ENCODE peak calls at places on chromosome 12, in four cellular contexts. One of them, this sample, is unnamed.

GRCh38 chr12:30993766-30994165 is 67.2 kb downstream of the TSPAN11 start:
- DNase-seq in A549: no peak
- DNase-seq in K562: no peak
- DNase-seq in SK-N-SH: no peak
- DNase-seq in this sample: no peak

GRCh38 chr12:128075332-128075731 is 191.6 kb upstream of the TMEM132C start:
- DNase-seq in SK-N-SH: no peak
- DNase-seq in K562: no peak
- DNase-seq in A549: no peak
- DNase-seq in this sample: no peak

GRCh38 chr12:124490584-124491305 is 76.7 kb downstream of the NCOR2 start:
- DNase-seq in SK-N-SH: peak
- DNase-seq in A549: no peak
- DNase-seq in K562: peak
- DNase-seq in this sample: no peak

GRCh38 chr12:108198043-108198442 is 69.0 kb downstream of the WSCD2 start:
- DNase-seq in A549: no peak
- DNase-seq in K562: no peak
- DNase-seq in SK-N-SH: no peak
- DNase-seq in this sample: no peak

GRCh38 chr12:62900686-62901272 is 34.2 kb downstream of the PPM1H start:
- DNase-seq in A549: no peak
- DNase-seq in K562: peak
- DNase-seq in SK-N-SH: no peak
- DNase-seq in this sample: no peak

GRCh38 chr12:132430838-132431826 is 58.8 kb upstream of the FBRSL1 start:
- DNase-seq in SK-N-SH: no peak
- DNase-seq in K562: no peak
- DNase-seq in A549: no peak
- DNase-seq in this sample: no peak

GRCh38 chr12:124088232-124088907 is 115.4 kb downstream of the ZNF664 start:
- DNase-seq in K562: no peak
- DNase-seq in SK-N-SH: peak
- DNase-seq in A549: no peak
- DNase-seq in this sample: no peak

GRCh38 chr12:88418856-88419497 is 161.3 kb downstream of the KITLG start:
- DNase-seq in SK-N-SH: no peak
- DNase-seq in A549: no peak
- DNase-seq in K562: no peak
- DNase-seq in this sample: no peak

GRCh38 chr12:114697741-114698565 is 14.0 kb upstream of the TBX3 start:
- DNase-seq in K562: no peak
- DNase-seq in A549: no peak
- DNase-seq in SK-N-SH: no peak
- DNase-seq in this sample: no peak

GRCh38 chr12:57895337-57896138 is 45.8 kb upstream of the ATP23 start:
- DNase-seq in SK-N-SH: no peak
- DNase-seq in K562: no peak
- DNase-seq in A549: no peak
- DNase-seq in this sample: no peak

GRCh38 chr12:76083246-76083735 is 1.2 kb downstream of the NAP1L1 start:
- DNase-seq in A549: no peak
- DNase-seq in K562: no peak
- DNase-seq in SK-N-SH: no peak
- DNase-seq in this sample: no peak

GRCh38 chr12:116674643-116675183 is 63.2 kb downstream of the SPRING1 start:
- DNase-seq in SK-N-SH: no peak
- DNase-seq in A549: no peak
- DNase-seq in K562: no peak
- DNase-seq in this sample: no peak

GRCh38 chr12:27635349-27635972 is 60.8 kb upstream of the REP15 start:
- DNase-seq in A549: peak
- DNase-seq in K562: peak
- DNase-seq in SK-N-SH: peak
- DNase-seq in this sample: peak

GRCh38 chr12:12885060-12885792 is 6.1 kb upstream of the GPRC5A start:
- DNase-seq in A549: no peak
- DNase-seq in SK-N-SH: no peak
- DNase-seq in K562: no peak
- DNase-seq in this sample: no peak

GRCh38 chr12:1319215-1319614 is 275.2 kb downstream of the FBXL14 start:
- DNase-seq in K562: no peak
- DNase-seq in A549: no peak
- DNase-seq in SK-N-SH: no peak
- DNase-seq in this sample: no peak

DNA sequence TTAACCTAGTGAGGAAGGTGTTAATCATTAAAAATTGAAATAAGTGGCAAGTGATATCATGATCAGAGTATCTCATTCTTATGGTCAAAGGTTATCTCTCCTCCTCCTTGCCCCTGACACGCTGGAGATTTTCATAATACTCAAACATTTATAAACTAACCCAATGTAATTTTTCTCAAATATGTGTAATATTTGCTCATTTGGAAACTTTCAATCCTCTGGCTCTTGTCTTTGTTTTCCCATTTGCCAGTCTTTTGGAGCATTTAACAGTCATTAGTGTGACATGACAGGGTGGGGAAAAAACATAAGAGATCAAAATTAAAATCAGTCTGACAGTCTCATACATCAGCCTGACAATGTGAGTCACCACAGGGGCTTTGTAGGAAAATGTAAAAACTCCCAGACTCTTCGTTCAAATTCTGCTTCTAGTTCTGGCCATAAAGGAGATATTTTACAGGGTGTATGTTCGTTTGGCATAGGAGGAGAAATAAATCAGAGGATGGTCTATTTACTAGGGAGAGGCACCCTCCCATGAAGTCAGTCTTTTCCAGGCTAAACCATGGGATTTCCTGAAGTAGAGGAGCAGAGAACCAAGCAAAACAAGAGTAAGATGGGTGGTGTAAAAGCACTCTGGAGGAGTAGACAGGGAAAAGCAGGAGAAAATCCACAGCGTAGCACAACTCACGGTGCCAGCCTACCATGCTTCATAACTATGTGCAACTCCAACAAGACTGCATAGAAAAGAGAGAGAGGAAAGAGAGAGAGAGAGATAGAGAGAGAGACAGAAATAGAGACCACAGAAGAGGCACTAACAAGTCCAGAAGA is 369.2 kb upstream of the PDE3A start:
- DNase-seq in SK-N-SH: no peak
- DNase-seq in K562: no peak
- DNase-seq in A549: peak
- DNase-seq in this sample: no peak
- TF ChIP-seq REST in SK-N-SH: no peak
- TF ChIP-seq REST in K562: no peak
- TF ChIP-seq REST in A549: no peak
- TF ChIP-seq REST in this sample: no peak

GRCh38 chr12:54355104-54355815 is 9.0 kb downstream of the GPR84 start:
- DNase-seq in SK-N-SH: no peak
- DNase-seq in A549: no peak
- DNase-seq in K562: no peak
- DNase-seq in this sample: no peak

GRCh38 chr12:54350743-54351142 is 13.5 kb downstream of the GPR84 start:
- DNase-seq in K562: no peak
- DNase-seq in SK-N-SH: no peak
- DNase-seq in A549: no peak
- DNase-seq in this sample: no peak

GRCh38 chr12:54352022-54352531 is 12.2 kb downstream of the GPR84 start:
- DNase-seq in K562: peak
- DNase-seq in A549: no peak
- DNase-seq in SK-N-SH: peak
- DNase-seq in this sample: no peak

GRCh38 chr12:54356228-54356627 is 8.1 kb downstream of the GPR84 start:
- DNase-seq in SK-N-SH: no peak
- DNase-seq in K562: peak
- DNase-seq in A549: no peak
- DNase-seq in this sample: no peak

DNA sequence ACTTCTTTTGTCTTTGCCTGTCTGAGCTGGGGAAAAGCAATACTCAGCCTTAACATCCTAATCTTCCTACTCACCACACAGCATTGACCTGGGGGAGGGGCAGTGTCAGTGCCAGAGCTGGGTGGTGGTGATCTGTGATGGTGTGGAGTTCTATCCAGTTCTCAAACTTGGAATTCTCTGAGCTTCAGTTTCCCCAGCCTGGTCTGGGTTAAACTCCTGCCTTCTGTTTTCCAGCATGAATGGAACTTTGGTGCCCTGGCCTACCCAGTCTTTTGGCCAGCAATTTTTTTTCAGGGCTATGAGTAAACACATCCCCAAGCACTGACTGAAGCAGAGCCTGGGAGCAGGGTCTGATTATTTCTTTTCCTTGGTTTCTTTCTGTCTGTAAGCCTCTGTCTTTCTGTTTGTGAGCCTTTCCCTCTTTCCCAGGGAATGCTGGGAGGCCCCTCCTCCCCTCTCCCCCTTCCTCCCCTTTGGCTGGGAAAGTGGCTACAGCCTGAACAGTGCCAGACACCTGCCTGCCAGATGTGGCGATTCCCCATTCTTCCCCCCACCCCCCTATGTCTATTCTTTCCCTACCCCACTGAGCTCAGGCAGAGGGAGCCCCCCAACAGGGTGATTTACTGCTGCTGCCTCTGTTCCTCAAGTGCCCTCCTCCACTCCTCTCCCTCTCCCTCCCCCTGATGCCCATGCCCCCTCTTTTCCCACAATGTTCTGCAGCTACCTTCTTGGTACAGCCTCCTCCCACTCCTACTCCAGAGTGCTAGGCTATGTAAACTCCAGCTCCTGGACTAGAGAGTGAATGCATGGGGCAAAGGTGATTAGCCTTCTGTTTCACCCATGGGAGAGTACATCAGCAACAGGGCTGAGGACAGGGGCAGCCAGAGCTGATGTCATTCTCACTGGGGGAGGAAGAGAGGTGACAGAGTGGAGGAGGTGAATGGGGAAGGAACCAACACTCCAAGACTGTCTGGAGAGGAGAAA is 11.1 kb downstream of the GPR84 start:
- DNase-seq in SK-N-SH: peak
- DNase-seq in A549: no peak
- DNase-seq in K562: peak
- DNase-seq in this sample: no peak
- TF ChIP-seq REST in SK-N-SH: no peak
- TF ChIP-seq REST in A549: no peak
- TF ChIP-seq REST in K562: no peak
- TF ChIP-seq REST in this sample: no peak

GRCh38 chr12:122500685-122501488 is at the start of gene ZCCHC8:
- DNase-seq in A549: peak
- DNase-seq in K562: peak
- DNase-seq in SK-N-SH: peak
- DNase-seq in this sample: peak
- TF ChIP-seq REST in A549: no peak
- TF ChIP-seq REST in K562: no peak
- TF ChIP-seq REST in SK-N-SH: peak
- TF ChIP-seq REST in this sample: peak

DNA sequence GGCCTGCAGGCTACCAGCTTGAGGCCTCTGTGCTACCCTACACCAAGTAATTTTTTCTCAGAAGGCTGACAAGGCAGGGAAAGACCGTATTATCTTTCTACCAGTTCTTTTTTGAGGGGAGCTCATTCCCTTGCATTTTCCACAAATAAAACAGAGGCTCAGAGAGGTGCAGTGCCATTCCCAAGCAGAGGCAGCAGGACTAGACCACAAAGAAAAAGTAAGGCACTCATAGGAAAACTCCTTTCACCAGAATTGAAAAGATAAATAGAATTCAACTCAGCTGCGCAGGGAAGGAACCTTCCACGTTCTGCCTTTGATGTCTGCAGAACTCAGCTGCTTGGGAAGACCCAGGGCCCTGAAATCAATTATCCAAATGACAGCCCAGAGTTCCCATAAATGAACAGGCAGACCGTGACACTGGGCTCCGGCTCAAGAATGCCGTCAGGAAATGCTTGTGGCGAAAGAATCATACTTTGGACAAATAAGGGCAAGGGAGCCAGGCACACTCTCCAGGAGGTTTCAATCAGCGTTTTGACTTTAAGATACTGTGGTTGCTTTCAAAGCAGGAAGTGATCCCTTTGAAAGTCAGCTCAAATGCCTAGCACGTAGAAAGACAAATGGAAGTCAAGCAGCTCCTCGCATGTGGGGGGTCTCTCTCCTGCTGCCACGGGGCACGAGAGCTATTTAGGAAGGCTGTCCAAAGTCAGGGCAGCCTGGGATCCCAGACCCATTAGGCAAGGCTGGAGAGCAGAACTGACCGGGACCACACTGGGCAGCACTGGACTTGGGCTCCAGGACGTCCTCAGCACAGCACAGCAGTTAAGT is 14.0 kb downstream of the KCTD10 start:
- DNase-seq in K562: no peak
- DNase-seq in SK-N-SH: peak
- DNase-seq in A549: peak
- DNase-seq in this sample: no peak
- TF ChIP-seq REST in K562: no peak
- TF ChIP-seq REST in SK-N-SH: peak
- TF ChIP-seq REST in A549: no peak
- TF ChIP-seq REST in this sample: no peak

DNA sequence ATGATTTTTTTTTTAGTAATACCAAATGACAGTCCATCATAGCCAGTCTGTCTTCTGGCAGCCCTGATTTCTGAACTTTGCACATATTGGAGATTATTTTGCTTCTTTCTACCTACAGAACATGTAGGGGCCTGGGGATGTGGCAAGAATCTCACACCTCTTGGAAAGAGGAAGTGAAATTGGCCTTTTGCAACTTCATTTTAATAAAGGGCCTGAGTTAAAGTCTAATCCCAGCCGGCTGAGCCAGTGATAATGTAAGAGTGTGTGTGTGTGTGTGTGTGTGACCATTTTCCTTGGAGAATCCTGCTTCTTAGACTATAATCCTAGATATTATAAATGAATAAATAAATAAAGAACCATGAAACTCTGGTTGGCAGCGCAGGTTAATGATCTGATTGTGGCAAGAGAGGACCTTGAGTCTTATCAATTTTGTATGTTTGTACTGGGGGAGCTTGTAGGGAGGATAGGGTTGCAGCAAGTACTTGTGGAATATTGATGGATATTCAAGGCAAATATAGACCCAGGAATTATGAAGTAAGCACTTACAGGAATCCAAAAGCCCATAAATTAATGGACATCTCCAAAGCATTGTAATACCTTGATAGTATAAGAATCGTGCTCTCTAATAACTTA is 233.2 kb upstream of the AMIGO2 start:
- DNase-seq in SK-N-SH: no peak
- DNase-seq in A549: peak
- DNase-seq in K562: no peak
- DNase-seq in this sample: peak
- TF ChIP-seq REST in SK-N-SH: no peak
- TF ChIP-seq REST in A549: no peak
- TF ChIP-seq REST in K562: no peak
- TF ChIP-seq REST in this sample: no peak

GRCh38 chr12:100141998-100142850 is 450 bp downstream of the BLTP3B start:
- DNase-seq in A549: peak
- DNase-seq in K562: peak
- DNase-seq in SK-N-SH: peak
- DNase-seq in this sample: no peak
- TF ChIP-seq REST in A549: no peak
- TF ChIP-seq REST in K562: peak
- TF ChIP-seq REST in SK-N-SH: no peak
- TF ChIP-seq REST in this sample: peak

This sample was measured in HL-60.